ENCODE peak calls at places on chromosome 18, in eight cellular contexts. Y is MCF 10A, L is suprapubic skin, O is heart right ventricle, H is breast epithelium, G is WTC11, N is adrenal gland, V is IMR-90. F is an unnamed sample.

GRCh38 chr18:48954837-48955527 is 4.2 kb upstream of the SMAD7 start:
- DNase-seq in Y (peak; percentile 91), L (no peak), O (no peak), H (no peak), G (no peak), N (no peak), V (no peak), F (no peak)

GRCh38 chr18:40555914-40556313 is 1399.1 kb upstream of the PIK3C3 start:
- DNase-seq in Y (no peak), L (no peak), O (no peak), H (no peak), G (no peak), N (no peak), V (peak; percentile 73), F (no peak)

GRCh38 chr18:49972535-49972934 is 159.2 kb upstream of the ACAA2 start:
- DNase-seq in Y (no peak), L (peak; percentile 35), O (no peak), H (no peak), G (no peak), N (no peak), V (no peak), F (no peak)

GRCh38 chr18:23844991-23845680 is 155.9 kb downstream of the LAMA3 start:
- DNase-seq in Y (peak; percentile 49), L (no peak), O (no peak), H (peak; percentile 49), G (peak; percentile 55), N (no peak), V (no peak), F (no peak)

GRCh38 chr18:2715990-2716389 is 60.5 kb downstream of the SMCHD1 start:
- DNase-seq in Y (no peak), L (no peak), O (no peak), H (no peak), G (no peak), N (no peak), V (peak; percentile 68), F (no peak)

GRCh38 chr18:37476182-37476581 is 89.4 kb downstream of the CELF4 start:
- DNase-seq in Y (peak; percentile 56), L (no peak), O (no peak), H (no peak), G (peak; percentile 68), N (peak; percentile 61), V (peak; percentile 14), F (no peak)

GRCh38 chr18:51448949-51449348 is 251.5 kb upstream of the MEX3C start:
- DNase-seq in Y (no peak), L (no peak), O (no peak), H (no peak), G (no peak), N (no peak), V (no peak), F (no peak)

GRCh38 chr18:50862401-50862800 is 16.5 kb upstream of the ME2 start:
- DNase-seq in Y (no peak), L (no peak), O (no peak), H (no peak), G (no peak), N (no peak), V (no peak), F (no peak)

GRCh38 chr18:59893971-59894370 is 5.8 kb upstream of the PMAIP1 start:
- DNase-seq in Y (no peak), L (no peak), O (no peak), H (no peak), G (no peak), N (no peak), V (no peak), F (no peak)

GRCh38 chr18:62672600-62672999 is 42.7 kb upstream of the PHLPP1 start:
- DNase-seq in Y (no peak), L (no peak), O (no peak), H (no peak), G (no peak), N (no peak), V (no peak), F (no peak)

GRCh38 chr18:77323640-77324370 is 74.2 kb downstream of the GALR1 start:
- DNase-seq in Y (no peak), L (no peak), O (peak; percentile 44), H (no peak), G (no peak), N (no peak), V (no peak), F (no peak)

GRCh38 chr18:79866889-79867574 is 69.3 kb downstream of the KCNG2 start:
- DNase-seq in Y (peak; percentile 22), L (no peak), O (no peak), H (no peak), G (no peak), N (peak; percentile 37), V (peak; percentile 29), F (no peak)

GRCh38 chr18:22667616-22668422 is 250.1 kb upstream of the CTAGE1 start:
- DNase-seq in Y (peak; percentile 85), L (no peak), O (no peak), H (no peak), G (no peak), N (no peak), V (peak; percentile 99), F (no peak)

GRCh38 chr18:56901919-56902318 is 245.0 kb upstream of the BOD1L2 start:
- DNase-seq in Y (no peak), L (no peak), O (peak; percentile 7), H (no peak), G (no peak), N (no peak), V (no peak), F (no peak)

GRCh38 chr18:6044773-6045172 is 149.5 kb upstream of the TMEM200C start:
- DNase-seq in Y (no peak), L (no peak), O (no peak), H (no peak), G (no peak), N (no peak), V (peak; percentile 36), F (no peak)

GRCh38 chr18:28007841-28008240 is 169.1 kb downstream of the CDH2 start:
- DNase-seq in Y (no peak), L (no peak), O (no peak), H (no peak), G (no peak), N (no peak), V (peak; percentile 18), F (no peak)

GRCh38 chr18:28005164-28005563 is 171.8 kb downstream of the CDH2 start:
- DNase-seq in Y (no peak), L (no peak), O (no peak), H (no peak), G (no peak), N (no peak), V (no peak), F (no peak)

GRCh38 chr18:28013064-28013463 is 163.9 kb downstream of the CDH2 start:
- DNase-seq in Y (peak; percentile 15), L (no peak), O (no peak), H (no peak), G (no peak), N (no peak), V (peak; percentile 23), F (no peak)

GRCh38 chr18:28009589-28009988 is 167.3 kb downstream of the CDH2 start:
- DNase-seq in Y (no peak), L (no peak), O (no peak), H (no peak), G (no peak), N (no peak), V (no peak), F (no peak)
- TF ChIP-seq CTCF in Y (no peak), L (no peak), O (no peak), H (no peak), G (no peak), N (no peak), V (no peak), F (no peak)

GRCh38 chr18:9474983-9475642 is at the start of gene RALBP1:
- DNase-seq in Y (peak; percentile 99), L (peak; percentile 99), O (peak; percentile 99), H (peak; percentile 98), G (peak; percentile 100), N (peak; percentile 100), V (peak; percentile 99), F (peak; percentile 96)
- TF ChIP-seq CTCF in Y (no peak), L (no peak), O (peak; percentile 52), H (no peak), G (no peak), N (no peak), V (peak; percentile 23), F (no peak)

GRCh38 chr18:58229162-58229561 is 185.1 kb downstream of the NEDD4L start:
- DNase-seq in Y (no peak), L (no peak), O (no peak), H (no peak), G (no peak), N (no peak), V (no peak), F (no peak)

GRCh38 chr18:58230438-58231179 is 186.6 kb downstream of the NEDD4L start:
- DNase-seq in Y (peak; percentile 91), L (no peak), O (no peak), H (peak; percentile 82), G (no peak), N (no peak), V (peak; percentile 43), F (no peak)

GRCh38 chr18:58232674-58233073 is 188.6 kb downstream of the NEDD4L start:
- DNase-seq in Y (no peak), L (no peak), O (no peak), H (no peak), G (no peak), N (no peak), V (no peak), F (no peak)

GRCh38 chr18:58234359-58234741 is 190.3 kb downstream of the NEDD4L start:
- DNase-seq in Y (no peak), L (no peak), O (no peak), H (no peak), G (no peak), N (no peak), V (no peak), F (no peak)

GRCh38 chr18:58231930-58232329 is 187.9 kb downstream of the NEDD4L start:
- DNase-seq in Y (peak; percentile 44), L (no peak), O (no peak), H (no peak), G (no peak), N (no peak), V (no peak), F (no peak)
- TF ChIP-seq CTCF in Y (peak; percentile 24), L (no peak), O (peak; percentile 61), H (peak; percentile 44), G (no peak), N (peak; percentile 32), V (peak; percentile 34), F (no peak)

DNA sequence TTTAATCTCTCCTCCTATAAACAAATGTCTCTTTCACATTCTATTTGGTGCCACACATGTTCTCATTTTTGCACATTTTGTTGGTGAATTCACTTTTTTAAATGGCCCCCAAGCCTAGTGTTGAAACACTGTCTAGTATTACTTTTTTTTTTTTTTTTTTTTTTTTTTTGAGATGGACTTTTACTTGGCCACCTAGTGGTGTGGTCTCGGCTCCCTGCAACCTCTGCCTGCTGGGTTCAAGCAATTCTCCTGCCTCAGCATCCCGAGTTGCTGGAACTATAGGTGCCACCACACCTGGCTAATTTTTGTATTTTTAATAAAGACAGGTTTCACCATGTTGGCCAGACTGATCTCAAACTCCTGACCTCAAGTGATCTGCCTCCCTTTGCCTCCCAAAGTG is 273.8 kb upstream of the SLC14A2 start:
- DNase-seq in Y (no peak), L (no peak), O (no peak), H (no peak), G (no peak), N (no peak), V (no peak), F (no peak)
- TF ChIP-seq CTCF in Y (no peak), L (no peak), O (no peak), H (no peak), G (no peak), N (no peak), V (no peak), F (no peak)

GRCh38 chr18:13217466-13217961 is 1.0 kb upstream of the LDLRAD4 start:
- DNase-seq in Y (no peak), L (no peak), O (peak; percentile 77), H (no peak), G (peak; percentile 58), N (peak; percentile 83), V (peak; percentile 3), F (no peak)
- TF ChIP-seq CTCF in Y (no peak), L (no peak), O (no peak), H (no peak), G (no peak), N (no peak), V (no peak), F (no peak)

F was measured in natural killer cell.